ENCODE peak calls at places on chromosomes 2 and 18, in five cellular contexts. F is GM20000, Q is hepatocyte, Y is Peyer's patch, X is astrocyte of the cerebellum. V is an unnamed sample.

GRCh38 chr18:14189858-14190257 is 57.6 kb upstream of the ZNF519 start:
- DNase-seq in F (no peak), Q (no peak), Y (no peak), X (no peak), V (peak)

GRCh38 chr2:172160839-172161238 is 58.1 kb upstream of the DLX2 start:
- DNase-seq in Y (no peak), Q (no peak), X (no peak), F (no peak), V (no peak)

GRCh38 chr2:2057125-2057721 is 273.9 kb downstream of the MYT1L start:
- DNase-seq in X (no peak), Y (peak), F (no peak), Q (peak), V (no peak)

GRCh38 chr2:7392076-7392787 is 475.0 kb downstream of the RNF144A start:
- DNase-seq in Q (peak), F (no peak), Y (no peak), X (no peak), V (no peak)

GRCh38 chr2:190668892-190669291 is 20.0 kb downstream of the NAB1 start:
- DNase-seq in X (no peak), Y (no peak), F (no peak), Q (no peak), V (no peak)

GRCh38 chr18:31146809-31147208 is 15.8 kb downstream of the DSC1 start:
- DNase-seq in Q (no peak), F (no peak), Y (no peak), X (no peak), V (no peak)

GRCh38 chr2:200479617-200480292 is 30.1 kb downstream of the KCTD18 start:
- DNase-seq in F (no peak), Y (no peak), X (peak), Q (no peak), V (no peak)

GRCh38 chr2:52452201-52452600 is 1315.4 kb upstream of the CHAC2 start:
- DNase-seq in F (no peak), X (no peak), Q (no peak), Y (no peak), V (no peak)

GRCh38 chr2:226802573-226802972 is 3.0 kb upstream of the IRS1 start:
- DNase-seq in X (peak), F (peak), Q (peak), Y (no peak), V (peak)

GRCh38 chr2:25324905-25325592 is 16.7 kb downstream of the DNMT3A start:
- DNase-seq in Y (no peak), F (no peak), X (no peak), Q (no peak), V (no peak)

GRCh38 chr2:67845557-67846114 is 217.2 kb downstream of the C1D start:
- DNase-seq in F (no peak), Y (no peak), Q (peak), X (no peak), V (no peak)

GRCh38 chr18:48410095-48410920 is 1.1 kb upstream of the ZBTB7C start:
- DNase-seq in Y (peak), Q (peak), F (peak), X (peak), V (peak)

GRCh38 chr2:8684885-8685696 is 3.2 kb downstream of the ID2 start:
- DNase-seq in F (peak), Q (peak), Y (peak), X (no peak), V (no peak)

GRCh38 chr2:235378261-235378660 is 115.6 kb upstream of the AGAP1 start:
- DNase-seq in Q (no peak), Y (no peak), F (no peak), X (no peak), V (no peak)

GRCh38 chr2:68907232-68907922 is 36.2 kb upstream of the BMP10 start:
- DNase-seq in F (no peak), Q (no peak), Y (no peak), X (no peak), V (no peak)

GRCh38 chr2:67446504-67446911 is 49.4 kb downstream of the ETAA1 start:
- DNase-seq in Q (peak), Y (no peak), F (no peak), X (no peak), V (no peak)

GRCh38 chr18:74506405-74507119 is 10.4 kb downstream of the CNDP2 start:
- DNase-seq in X (peak), Q (peak), F (no peak), Y (no peak), V (no peak)

GRCh38 chr18:37471619-37472018 is 94.0 kb downstream of the CELF4 start:
- DNase-seq in X (no peak), Q (no peak), F (no peak), Y (no peak), V (no peak)

GRCh38 chr2:20796374-20796791 is 26.5 kb downstream of the LDAH start:
- DNase-seq in F (no peak), Q (peak), X (no peak), Y (no peak), V (peak)

GRCh38 chr2:203446780-203447179 is 88.3 kb downstream of the RAPH1 start:
- DNase-seq in Q (no peak), Y (no peak), X (no peak), F (no peak), V (no peak)

GRCh38 chr18:9055185-9055584 is 47.3 kb upstream of the NDUFV2 start:
- DNase-seq in Q (no peak), X (peak), Y (no peak), F (peak), V (peak)

GRCh38 chr2:188367164-188367563 is 75.5 kb downstream of the GULP1 start:
- DNase-seq in Y (no peak), F (no peak), Q (no peak), X (no peak), V (no peak)

GRCh38 chr2:232228332-232228731 is 150.2 kb upstream of the ALPP start:
- DNase-seq in F (no peak), Q (no peak), Y (no peak), X (no peak), V (no peak)

GRCh38 chr2:228841877-228842276 is 429.2 kb downstream of the PID1 start:
- DNase-seq in X (no peak), Q (peak), Y (no peak), F (no peak), V (peak)

GRCh38 chr2:158391876-158392275 is 64.7 kb downstream of the CCDC148 start:
- DNase-seq in X (no peak), Y (no peak), Q (no peak), F (peak), V (no peak)

GRCh38 chr2:224927671-224928173 is 114.5 kb downstream of the DOCK10 start:
- DNase-seq in F (no peak), Q (no peak), X (no peak), Y (peak), V (no peak)

GRCh38 chr2:32812316-32812715 is 134.4 kb upstream of the LTBP1 start:
- DNase-seq in X (no peak), F (no peak), Y (no peak), Q (no peak), V (peak)

GRCh38 chr2:84880645-84881521 is at the start of gene TRABD2A:
- DNase-seq in X (no peak), Q (peak), Y (peak), F (peak), V (no peak)

GRCh38 chr2:236665572-236666118 is 96.0 kb downstream of the ACKR3 start:
- DNase-seq in F (no peak), Q (no peak), Y (peak), X (no peak), V (no peak)

GRCh38 chr2:104734937-104735586 is 118.9 kb upstream of the POU3F3 start:
- DNase-seq in F (no peak), X (no peak), Q (no peak), Y (no peak), V (no peak)

GRCh38 chr2:66929632-66930385 is 467.3 kb upstream of the ETAA1 start:
- DNase-seq in Q (peak), F (no peak), X (peak), Y (no peak), V (peak)

GRCh38 chr18:71743634-71744033 is 800.5 kb downstream of the CBLN2 start:
- DNase-seq in Y (no peak), F (no peak), Q (no peak), X (no peak), V (no peak)

GRCh38 chr2:128779301-128780095 is 460.8 kb upstream of the HS6ST1 start:
- DNase-seq in Y (no peak), X (no peak), F (no peak), Q (no peak), V (no peak)

GRCh38 chr2:238104071-238104511 is 4.0 kb downstream of the ESPNL start:
- DNase-seq in X (no peak), Y (no peak), F (no peak), Q (no peak), V (no peak)

GRCh38 chr2:41782306-41783158 is 265.3 kb upstream of the PKDCC start:
- DNase-seq in Y (no peak), X (peak), Q (peak), F (peak), V (peak)

GRCh38 chr2:122955761-122956160 is 1069.3 kb upstream of the CNTNAP5 start:
- DNase-seq in X (no peak), F (no peak), Y (no peak), Q (peak), V (no peak)

GRCh38 chr2:122960727-122961641 is 1064.1 kb upstream of the CNTNAP5 start:
- DNase-seq in X (peak), Y (no peak), F (no peak), Q (peak), V (no peak)
- TF ChIP-seq CTCF in X (no peak), Y (no peak), F (no peak), Q (peak), V (no peak)

GRCh38 chr2:43270930-43271615 is 44.7 kb upstream of the ZFP36L2 start:
- DNase-seq in X (no peak), Y (no peak), Q (no peak), F (no peak), V (no peak)
- TF ChIP-seq CTCF in X (no peak), Y (no peak), Q (no peak), F (no peak), V (no peak)

GRCh38 chr18:51724790-51725721 is 527.6 kb upstream of the MEX3C start:
- DNase-seq in Q (peak), Y (no peak), F (no peak), X (peak), V (no peak)
- TF ChIP-seq CTCF in Q (no peak), Y (no peak), F (no peak), X (no peak), V (no peak)

GRCh38 chr2:18411571-18411970 is 148.9 kb downstream of the RDH14 start:
- DNase-seq in F (no peak), Q (no peak), X (no peak), Y (no peak), V (no peak)

GRCh38 chr2:18413794-18414396 is 146.6 kb downstream of the RDH14 start:
- DNase-seq in X (peak), F (no peak), Y (no peak), Q (peak), V (no peak)

GRCh38 chr2:18406219-18406618 is 154.2 kb downstream of the RDH14 start:
- DNase-seq in X (no peak), Q (no peak), Y (no peak), F (no peak), V (no peak)

GRCh38 chr2:18412980-18413793 is 147.3 kb downstream of the RDH14 start:
- DNase-seq in X (no peak), Q (no peak), Y (no peak), F (no peak), V (no peak)

DNA sequence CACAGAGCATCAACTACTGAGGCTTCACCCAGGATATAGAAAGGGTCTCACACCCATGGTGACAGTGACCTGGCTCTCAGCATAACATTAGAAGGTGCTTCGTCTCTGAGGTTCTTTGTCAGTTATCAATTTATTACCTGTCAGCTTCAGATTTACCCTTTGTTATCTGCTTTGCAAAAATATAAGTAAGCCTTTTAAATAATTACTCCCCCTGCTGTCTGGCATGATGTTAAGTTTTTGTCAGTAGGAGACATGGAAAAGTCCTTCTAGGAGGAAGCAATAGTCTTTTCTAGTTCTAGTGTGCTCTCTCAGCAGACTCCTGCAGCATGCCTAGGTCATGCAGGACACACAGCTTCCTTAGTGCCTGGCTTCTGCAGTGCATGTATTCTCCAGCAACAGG is 149.9 kb downstream of the RDH14 start:
- DNase-seq in Y (no peak), Q (no peak), F (no peak), X (no peak), V (no peak)
- TF ChIP-seq CTCF in Y (no peak), Q (peak), F (no peak), X (no peak), V (no peak)

DNA sequence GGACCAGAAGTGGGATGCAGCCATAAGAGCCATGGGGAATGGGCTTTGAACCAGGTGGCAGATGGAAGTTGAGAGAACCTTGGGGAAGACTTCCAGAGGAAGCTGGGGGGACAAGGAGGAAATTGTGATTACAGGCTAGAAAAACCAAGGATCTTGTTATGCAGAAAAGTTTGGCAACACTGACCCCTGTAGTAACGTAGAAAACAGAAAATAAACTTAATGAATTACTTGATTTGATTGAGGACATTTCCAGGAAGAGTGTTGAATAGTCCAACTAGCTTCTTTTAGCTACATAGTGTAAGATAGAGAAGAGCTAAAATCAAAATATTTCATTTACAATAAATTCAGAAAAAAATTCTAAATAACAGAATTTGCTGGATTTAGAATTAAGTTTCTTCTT is 91.9 kb upstream of the GPC1 start:
- DNase-seq in Q (no peak), F (no peak), Y (no peak), X (no peak), V (no peak)
- TF ChIP-seq CTCF in Q (no peak), F (no peak), Y (no peak), X (no peak), V (no peak)

DNA sequence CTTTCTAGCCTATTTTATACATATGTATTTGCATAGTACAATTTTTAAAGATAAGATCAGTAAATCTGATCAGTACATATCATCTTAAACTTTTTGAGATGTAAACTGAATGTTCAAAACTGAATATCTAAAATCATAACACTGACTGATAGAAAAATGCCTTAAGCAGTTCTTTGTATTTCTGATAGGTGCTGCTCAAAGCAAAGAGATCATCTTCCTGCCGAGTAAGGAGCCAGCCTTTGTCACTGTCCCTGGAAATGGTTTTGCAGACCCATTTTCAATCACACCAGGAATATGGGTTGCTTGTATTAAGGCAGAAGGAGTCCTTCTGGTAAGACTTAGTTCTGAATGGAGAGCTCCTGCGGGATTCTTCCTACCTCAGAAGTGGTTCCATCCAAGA is 135.0 kb downstream of the LAMA3 start:
- DNase-seq in Y (no peak), Q (no peak), X (no peak), F (no peak), V (no peak)
- TF ChIP-seq CTCF in Y (peak), Q (no peak), X (no peak), F (no peak), V (no peak)